ENCODE peak calls at places on chromosome 21, in four cellular contexts. One of them, this sample, is unnamed.

GRCh38 chr21:28063241-28063640 is 929.4 kb downstream of the LTN1 start:
- DNase-seq in HCT116: no peak
- DNase-seq in SK-N-SH: no peak
- DNase-seq in MM.1S: peak; percentile 82
- DNase-seq in this sample: no peak

GRCh38 chr21:25369524-25370300 is 237.6 kb downstream of the MRPL39 start:
- DNase-seq in HCT116: no peak
- DNase-seq in MM.1S: no peak
- DNase-seq in SK-N-SH: no peak
- DNase-seq in this sample: no peak

GRCh38 chr21:17753736-17754135 is 65.4 kb downstream of the C21orf91 start:
- DNase-seq in MM.1S: no peak
- DNase-seq in HCT116: no peak
- DNase-seq in SK-N-SH: no peak
- DNase-seq in this sample: no peak

GRCh38 chr21:17779486-17779885 is 39.7 kb downstream of the C21orf91 start:
- DNase-seq in HCT116: no peak
- DNase-seq in MM.1S: no peak
- DNase-seq in SK-N-SH: no peak
- DNase-seq in this sample: no peak

GRCh38 chr21:36104306-36105300 is 30.3 kb upstream of the CBR3 start:
- DNase-seq in SK-N-SH: peak; percentile 33
- DNase-seq in HCT116: peak; percentile 24
- DNase-seq in MM.1S: no peak
- DNase-seq in this sample: peak; percentile 40

GRCh38 chr21:31557956-31558838 is 101.3 kb upstream of the SOD1 start:
- DNase-seq in MM.1S: peak; percentile 59
- DNase-seq in SK-N-SH: peak; percentile 84
- DNase-seq in HCT116: no peak
- DNase-seq in this sample: no peak

GRCh38 chr21:29304577-29304976 is 5.9 kb downstream of the BACH1 start:
- DNase-seq in MM.1S: no peak
- DNase-seq in HCT116: no peak
- DNase-seq in SK-N-SH: no peak
- DNase-seq in this sample: no peak

GRCh38 chr21:42782723-42783247 is 96.6 kb downstream of the WDR4 start:
- DNase-seq in HCT116: no peak
- DNase-seq in SK-N-SH: peak; percentile 32
- DNase-seq in MM.1S: no peak
- DNase-seq in this sample: no peak

GRCh38 chr21:32771134-32771523 is 426 bp downstream of the PAXBP1 start:
- DNase-seq in SK-N-SH: peak; percentile 80
- DNase-seq in MM.1S: peak; percentile 60
- DNase-seq in HCT116: no peak
- DNase-seq in this sample: peak; percentile 88

GRCh38 chr21:46149205-46149901 is 6.0 kb downstream of the FTCD start:
- DNase-seq in SK-N-SH: no peak
- DNase-seq in MM.1S: no peak
- DNase-seq in HCT116: no peak
- DNase-seq in this sample: no peak

GRCh38 chr21:45935628-45936027 is 45.9 kb upstream of the COL6A1 start:
- DNase-seq in HCT116: no peak
- DNase-seq in SK-N-SH: no peak
- DNase-seq in MM.1S: no peak
- DNase-seq in this sample: no peak

GRCh38 chr21:33643658-33644311 is 1.5 kb downstream of the ITSN1 start:
- DNase-seq in HCT116: no peak
- DNase-seq in SK-N-SH: peak; percentile 38
- DNase-seq in MM.1S: no peak
- DNase-seq in this sample: no peak

GRCh38 chr21:33028759-33029511 is 3.2 kb downstream of the OLIG2 start:
- DNase-seq in MM.1S: peak; percentile 35
- DNase-seq in HCT116: no peak
- DNase-seq in SK-N-SH: no peak
- DNase-seq in this sample: no peak

GRCh38 chr21:34613679-34614442 is 1.1 kb downstream of the RCAN1 start:
- DNase-seq in SK-N-SH: peak; percentile 21
- DNase-seq in HCT116: no peak
- DNase-seq in MM.1S: no peak
- DNase-seq in this sample: no peak

GRCh38 chr21:46191257-46191685 is 7.0 kb upstream of the SPATC1L start:
- DNase-seq in SK-N-SH: peak; percentile 28
- DNase-seq in MM.1S: no peak
- DNase-seq in HCT116: no peak
- DNase-seq in this sample: no peak

GRCh38 chr21:28342229-28342810 is 650.4 kb downstream of the LTN1 start:
- DNase-seq in HCT116: no peak
- DNase-seq in SK-N-SH: no peak
- DNase-seq in MM.1S: no peak
- DNase-seq in this sample: no peak

GRCh38 chr21:32186843-32187242 is 92.0 kb downstream of the MIS18A start:
- DNase-seq in SK-N-SH: no peak
- DNase-seq in HCT116: no peak
- DNase-seq in MM.1S: no peak
- DNase-seq in this sample: no peak

GRCh38 chr21:36111238-36111637 is 23.6 kb upstream of the CBR3 start:
- DNase-seq in MM.1S: no peak
- DNase-seq in HCT116: no peak
- DNase-seq in SK-N-SH: no peak
- DNase-seq in this sample: peak; percentile 20

GRCh38 chr21:36082140-36082742 is 12.4 kb downstream of the CBR1 start:
- DNase-seq in MM.1S: no peak
- DNase-seq in SK-N-SH: no peak
- DNase-seq in HCT116: no peak
- DNase-seq in this sample: peak; percentile 29

GRCh38 chr21:34187935-34188334 is 114.6 kb downstream of the MRPS6 start:
- DNase-seq in SK-N-SH: no peak
- DNase-seq in MM.1S: no peak
- DNase-seq in HCT116: no peak
- DNase-seq in this sample: no peak

GRCh38 chr21:30962013-30962412 is 76.3 kb downstream of the KRTAP19-8 start:
- DNase-seq in MM.1S: no peak
- DNase-seq in SK-N-SH: no peak
- DNase-seq in HCT116: no peak
- DNase-seq in this sample: no peak

GRCh38 chr21:31218830-31219608 is 125.0 kb downstream of the TIAM1 start:
- DNase-seq in MM.1S: no peak
- DNase-seq in HCT116: peak; percentile 22
- DNase-seq in SK-N-SH: no peak
- DNase-seq in this sample: no peak

GRCh38 chr21:33396966-33397365 is 6.2 kb upstream of the IFNGR2 start:
- DNase-seq in SK-N-SH: no peak
- DNase-seq in HCT116: no peak
- DNase-seq in MM.1S: no peak
- DNase-seq in this sample: no peak

GRCh38 chr21:45064618-45065399 is 9.6 kb upstream of the ADARB1 start:
- DNase-seq in HCT116: no peak
- DNase-seq in MM.1S: no peak
- DNase-seq in SK-N-SH: no peak
- DNase-seq in this sample: no peak

GRCh38 chr21:32457360-32457840 is 44.9 kb downstream of the EVA1C start:
- DNase-seq in MM.1S: no peak
- DNase-seq in SK-N-SH: peak; percentile 37
- DNase-seq in HCT116: peak; percentile 18
- DNase-seq in this sample: no peak

GRCh38 chr21:42297372-42297771 is 17.8 kb downstream of the TFF3 start:
- DNase-seq in MM.1S: no peak
- DNase-seq in HCT116: no peak
- DNase-seq in SK-N-SH: no peak
- DNase-seq in this sample: no peak

GRCh38 chr21:27134513-27134912 is 167.6 kb upstream of the ADAMTS5 start:
- DNase-seq in SK-N-SH: peak; percentile 43
- DNase-seq in HCT116: no peak
- DNase-seq in MM.1S: no peak
- DNase-seq in this sample: no peak

GRCh38 chr21:29928537-29928936 is 11.3 kb downstream of the GRIK1 start:
- DNase-seq in SK-N-SH: no peak
- DNase-seq in MM.1S: no peak
- DNase-seq in HCT116: no peak
- DNase-seq in this sample: no peak

GRCh38 chr21:17513214-17514123 is 626 bp downstream of the CXADR start:
- DNase-seq in HCT116: no peak
- DNase-seq in MM.1S: peak; percentile 37
- DNase-seq in SK-N-SH: peak; percentile 74
- DNase-seq in this sample: no peak

GRCh38 chr21:41957991-41958766 is 4.4 kb upstream of the C2CD2 start:
- DNase-seq in SK-N-SH: no peak
- DNase-seq in HCT116: peak; percentile 61
- DNase-seq in MM.1S: no peak
- DNase-seq in this sample: no peak

GRCh38 chr21:23968722-23969647 is 1638.3 kb downstream of the MRPL39 start:
- DNase-seq in HCT116: no peak
- DNase-seq in MM.1S: peak; percentile 96
- DNase-seq in SK-N-SH: peak; percentile 47
- DNase-seq in this sample: peak; percentile 88

GRCh38 chr21:27590271-27590670 is 623.4 kb upstream of the ADAMTS5 start:
- DNase-seq in MM.1S: no peak
- DNase-seq in HCT116: no peak
- DNase-seq in SK-N-SH: no peak
- DNase-seq in this sample: no peak

GRCh38 chr21:29499734-29500343 is 201.1 kb downstream of the BACH1 start:
- DNase-seq in MM.1S: no peak
- DNase-seq in HCT116: peak; percentile 32
- DNase-seq in SK-N-SH: peak; percentile 43
- DNase-seq in this sample: peak; percentile 53

DNA sequence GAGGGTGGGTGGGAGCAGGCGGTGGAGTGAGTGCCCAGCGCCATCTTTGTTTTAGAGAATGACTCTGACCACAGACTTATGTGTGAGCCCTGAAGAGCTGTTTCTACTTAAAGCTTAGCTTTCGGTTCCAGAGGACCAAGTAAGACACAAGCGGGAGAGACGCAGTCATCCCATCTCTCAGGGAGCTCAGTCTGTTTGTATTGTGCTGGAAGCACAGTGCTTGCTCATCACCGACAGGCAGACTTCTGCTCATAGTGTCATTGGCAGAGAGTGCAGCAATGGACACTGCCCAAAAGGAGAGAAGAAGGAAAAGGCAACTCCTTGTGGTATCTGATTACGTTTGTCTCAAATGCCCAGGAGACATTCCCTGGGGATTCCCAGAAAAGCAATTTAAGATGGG is 65.8 kb downstream of the KCNJ15 start:
- DNase-seq in MM.1S: no peak
- DNase-seq in SK-N-SH: no peak
- DNase-seq in HCT116: no peak
- DNase-seq in this sample: no peak
- H3K9ac ChIP-seq in MM.1S: no peak overlapping the region
- H3K9ac ChIP-seq in SK-N-SH: no peak overlapping the region
- H3K9ac ChIP-seq in HCT116: no peak overlapping the region
- H3K9ac ChIP-seq in this sample: no peak overlapping the region

GRCh38 chr21:15601390-15601789 is 128.4 kb upstream of the USP25 start:
- DNase-seq in SK-N-SH: no peak
- DNase-seq in HCT116: no peak
- DNase-seq in MM.1S: no peak
- DNase-seq in this sample: no peak

DNA sequence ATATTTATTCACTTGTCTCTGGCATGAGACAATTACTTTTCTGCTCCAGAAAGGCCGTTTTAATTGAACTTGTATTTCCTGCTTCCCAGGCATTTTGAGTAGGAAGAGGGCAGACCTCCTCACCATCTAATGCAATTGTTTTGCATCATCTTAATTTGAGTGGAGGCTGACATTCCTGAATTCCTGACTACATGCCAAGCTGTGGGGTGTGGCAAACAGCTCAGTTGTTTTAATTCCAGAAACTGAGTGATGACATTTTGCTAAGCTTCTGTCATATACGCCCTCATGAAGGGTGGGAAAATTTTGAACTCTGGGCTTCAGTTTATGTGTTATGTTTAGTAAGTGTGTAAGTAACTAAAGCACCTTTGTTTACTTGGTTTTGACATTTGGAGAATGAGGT is 125.4 kb upstream of the USP25 start:
- DNase-seq in MM.1S: no peak
- DNase-seq in HCT116: no peak
- DNase-seq in SK-N-SH: no peak
- DNase-seq in this sample: no peak
- H3K9me2 ChIP-seq in MM.1S: no peaks in the 10 kb centered on the region
- H3K9me2 ChIP-seq in HCT116: no peaks in the 10 kb centered on the region
- H3K9me2 ChIP-seq in SK-N-SH: no peaks in the 10 kb centered on the region
- H3K9me2 ChIP-seq in this sample: no peaks in the 10 kb centered on the region

DNA sequence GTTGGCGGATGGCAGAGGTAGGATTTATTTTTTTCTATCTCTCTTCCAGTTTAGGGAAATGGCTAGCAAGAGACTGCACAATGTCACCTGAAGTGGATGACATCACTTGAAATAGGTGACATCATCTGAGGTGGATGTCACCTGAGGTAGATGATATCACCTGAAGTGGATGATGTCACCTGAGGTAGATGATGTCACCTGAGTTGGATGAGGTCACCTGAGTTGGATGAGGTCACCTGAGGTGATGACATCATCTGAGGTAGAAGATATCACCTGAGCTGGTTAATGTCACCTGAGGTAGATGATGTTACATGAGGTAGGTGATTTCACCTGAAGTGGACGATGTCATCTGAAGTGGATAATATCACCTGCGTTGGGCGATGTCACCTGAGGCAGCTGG is 413.4 kb downstream of the DSCAM start:
- DNase-seq in MM.1S: no peak
- DNase-seq in SK-N-SH: no peak
- DNase-seq in HCT116: no peak
- DNase-seq in this sample: no peak
- H3K9ac ChIP-seq in MM.1S: no peak overlapping the region
- H3K9ac ChIP-seq in SK-N-SH: no peak overlapping the region
- H3K9ac ChIP-seq in HCT116: no peak overlapping the region
- H3K9ac ChIP-seq in this sample: no peak overlapping the region

GRCh38 chr21:43869486-43870325 is 4.7 kb downstream of the AGPAT3 start:
- DNase-seq in HCT116: no peak
- DNase-seq in MM.1S: no peak
- DNase-seq in SK-N-SH: no peak
- DNase-seq in this sample: no peak
- H3K9me2 ChIP-seq in HCT116: no peaks in the 10 kb centered on the region
- H3K9me2 ChIP-seq in MM.1S: no peaks in the 10 kb centered on the region
- H3K9me2 ChIP-seq in SK-N-SH: no peaks in the 10 kb centered on the region
- H3K9me2 ChIP-seq in this sample: no peaks in the 10 kb centered on the region